ENCODE peak calls at places on chromosomes 16 and 17, in nine cellular contexts. F, W, M, D, E, V, L, Q and K are unnamed samples.

GRCh38 chr17:75237100-75238014 is 24.0 kb downstream of the GGA3 start:
- DNase-seq in Q (no peak), M (no peak), W (no peak), L (no peak), D (no peak), E (no peak), V (no peak), F (no peak), K (no peak)

GRCh38 chr16:68564367-68564985 is 25.4 kb downstream of the ZFP90 start:
- DNase-seq in D (no peak), E (no peak), Q (peak; percentile 5), L (no peak), F (peak; percentile 1), M (no peak), V (no peak), W (no peak), K (no peak)

GRCh38 chr17:18988546-18989173 is 15.9 kb downstream of the FAM83G start:
- DNase-seq in D (no peak), W (no peak), F (no peak), E (no peak), M (no peak), Q (no peak), L (no peak), V (no peak), K (no peak)

GRCh38 chr17:82959242-82959930 is 119.6 kb upstream of the ZNF750 start:
- DNase-seq in W (no peak), F (no peak), E (no peak), D (no peak), Q (no peak), M (no peak), V (no peak), L (no peak), K (no peak)

GRCh38 chr16:19771796-19772195 is 53.7 kb downstream of the IQCK start:
- DNase-seq in E (no peak), L (no peak), D (no peak), M (no peak), V (no peak), Q (no peak), F (no peak), W (no peak), K (no peak)

GRCh38 chr16:82995927-82996441 is 369.2 kb downstream of the CDH13 start:
- DNase-seq in D (peak; percentile 72), Q (no peak), E (peak; percentile 32), L (no peak), F (no peak), V (no peak), W (peak; percentile 49), M (peak; percentile 50), K (no peak)

GRCh38 chr17:64459284-64459747 is 10.4 kb downstream of the MILR1 start:
- DNase-seq in F (no peak), L (peak; percentile 88), V (no peak), W (peak; percentile 17), E (no peak), D (peak; percentile 31), M (no peak), Q (no peak), K (no peak)

GRCh38 chr17:43935204-43935925 is 6.9 kb downstream of the PPY start:
- DNase-seq in Q (no peak), L (no peak), E (no peak), V (no peak), F (no peak), W (no peak), D (no peak), M (no peak), K (peak; percentile 49)

GRCh38 chr17:75764711-75765421 is at the start of gene GALK1:
- DNase-seq in M (peak; percentile 76), D (no peak), Q (peak; percentile 91), W (no peak), V (peak; percentile 67), E (no peak), F (peak; percentile 81), L (peak; percentile 72), K (peak; percentile 80)

GRCh38 chr17:45018514-45019176 is 32.8 kb downstream of the DCAKD start:
- DNase-seq in D (no peak), W (no peak), V (peak; percentile 38), M (peak; percentile 39), F (no peak), L (peak; percentile 28), E (no peak), Q (no peak), K (peak; percentile 39)

GRCh38 chr16:57672824-57673223 is 4.7 kb downstream of the ADGRG3 start:
- DNase-seq in V (no peak), M (no peak), D (no peak), W (no peak), Q (no peak), F (no peak), L (no peak), E (no peak), K (no peak)

GRCh38 chr17:42518755-42519545 is 17.1 kb upstream of the NAGLU start:
- DNase-seq in L (no peak), E (no peak), V (no peak), D (no peak), Q (no peak), W (no peak), F (no peak), M (peak; percentile 48), K (no peak)

GRCh38 chr17:42521666-42522262 is 14.3 kb upstream of the NAGLU start:
- DNase-seq in L (no peak), W (no peak), V (no peak), M (peak; percentile 56), E (no peak), F (no peak), Q (no peak), D (no peak), K (no peak)

GRCh38 chr17:42521036-42521435 is 15.0 kb upstream of the NAGLU start:
- DNase-seq in Q (no peak), V (no peak), F (no peak), L (no peak), E (no peak), D (no peak), W (no peak), M (peak; percentile 61), K (no peak)

GRCh38 chr17:42519546-42520444 is 16.2 kb upstream of the NAGLU start:
- DNase-seq in L (peak; percentile 91), E (peak; percentile 99), D (peak; percentile 95), W (peak; percentile 96), Q (no peak), F (peak; percentile 73), M (peak; percentile 97), V (peak; percentile 54), K (peak; percentile 54)

DNA sequence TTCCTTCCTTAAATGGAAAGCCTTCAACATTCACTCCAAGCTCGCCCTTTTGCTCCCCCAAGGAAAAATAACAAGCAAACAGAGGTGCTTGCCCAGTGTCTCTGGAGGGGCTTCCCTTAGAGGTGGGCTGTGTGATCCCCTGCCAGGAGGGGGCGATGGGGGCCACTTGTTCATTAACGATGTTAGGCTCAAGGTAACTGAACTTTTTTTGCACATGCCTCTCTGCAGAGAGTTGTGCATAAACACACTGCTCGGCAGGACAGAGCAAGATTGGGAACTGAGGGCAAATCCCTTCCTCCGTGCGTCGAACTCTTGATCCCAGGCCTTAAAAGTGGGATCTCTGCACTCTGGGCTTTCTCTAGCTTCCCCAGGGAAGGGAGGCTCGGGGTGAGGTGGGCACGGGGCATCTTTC is 15.5 kb upstream of the NAGLU start:
- DNase-seq in E (no peak), Q (peak; percentile 38), W (no peak), V (peak; percentile 34), M (no peak), F (no peak), D (no peak), L (no peak), K (peak; percentile 56)
- TF ChIP-seq CTCF in E (peak; percentile 35), Q (peak; percentile 78), W (peak; percentile 31), V (no peak), M (peak; percentile 16), F (peak; percentile 29), D (peak; percentile 39), L (peak; percentile 47), K (peak; percentile 38)

GRCh38 chr17:67474081-67474661 is 97.1 kb downstream of the PITPNC1 start:
- DNase-seq in E (no peak), L (no peak), D (no peak), V (no peak), F (no peak), W (peak; percentile 70), Q (no peak), M (peak; percentile 23), K (no peak)
- TF ChIP-seq CTCF in E (no peak), L (no peak), D (no peak), V (no peak), F (no peak), W (no peak), Q (no peak), M (no peak), K (no peak)

GRCh38 chr17:49514374-49514738 is 19.3 kb downstream of the NGFR start:
- DNase-seq in L (no peak), W (no peak), M (no peak), E (no peak), Q (no peak), D (no peak), F (peak; percentile 41), V (peak; percentile 68), K (no peak)

GRCh38 chr17:49516190-49516589 is 21.1 kb downstream of the NGFR start:
- DNase-seq in F (no peak), Q (no peak), W (no peak), M (no peak), V (peak; percentile 5), L (no peak), D (no peak), E (no peak), K (no peak)

GRCh38 chr17:49513616-49514373 is 18.7 kb downstream of the NGFR start:
- DNase-seq in V (no peak), E (no peak), W (no peak), M (no peak), F (no peak), L (no peak), D (no peak), Q (no peak), K (no peak)

GRCh38 chr17:49513044-49513395 is 17.9 kb downstream of the NGFR start:
- DNase-seq in D (no peak), Q (no peak), M (no peak), W (no peak), F (no peak), E (no peak), L (no peak), V (no peak), K (no peak)

DNA sequence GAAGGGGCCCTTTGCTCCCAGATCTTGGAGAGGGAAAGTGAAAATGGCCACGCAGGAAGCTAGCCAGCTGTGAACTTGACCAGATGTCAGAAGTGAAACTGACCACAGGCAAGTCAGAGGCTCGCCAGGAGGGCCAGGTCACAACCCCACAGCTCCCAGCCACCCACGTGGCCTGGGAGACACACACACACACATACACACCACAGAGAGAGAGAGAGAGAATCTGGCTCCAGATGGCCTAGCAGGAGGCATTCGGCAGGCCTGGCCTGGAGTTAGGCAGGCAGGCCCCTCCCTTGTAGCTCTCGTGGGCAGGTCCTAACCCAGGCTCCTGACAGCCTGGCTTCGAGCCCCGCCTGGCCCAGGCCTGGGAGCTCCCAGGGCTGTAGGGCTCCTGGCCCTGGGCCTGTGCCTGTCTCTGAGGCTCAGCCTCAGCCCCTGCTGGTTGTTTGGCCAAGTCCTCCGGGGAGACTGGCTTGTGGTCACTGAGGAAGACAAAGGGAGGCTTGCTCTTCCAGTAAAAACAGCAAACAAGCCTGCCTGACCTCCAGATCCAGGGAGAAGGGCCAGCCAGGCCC is 20.2 kb downstream of the NGFR start:
- DNase-seq in L (peak; percentile 46), E (peak; percentile 89), Q (no peak), D (peak; percentile 83), M (peak; percentile 88), W (peak; percentile 86), F (peak; percentile 87), V (peak; percentile 73), K (peak; percentile 68)
- TF ChIP-seq CTCF in L (no peak), E (peak; percentile 35), Q (no peak), D (no peak), M (peak; percentile 32), W (peak; percentile 40), F (peak; percentile 56), V (no peak), K (no peak)

GRCh38 chr17:1628856-1629646 is 417 bp upstream of the SLC43A2 start:
- DNase-seq in V (peak; percentile 97), F (peak; percentile 96), D (no peak), W (peak; percentile 56), M (peak; percentile 95), E (peak; percentile 70), Q (peak; percentile 96), L (peak; percentile 81), K (peak; percentile 94)
- TF ChIP-seq CTCF in V (no peak), F (no peak), D (no peak), W (no peak), M (peak; percentile 38), E (no peak), Q (peak; percentile 74), L (peak; percentile 28), K (no peak)